ENCODE peak calls at places on chromosome 18, in ten cellular contexts. C is IMR-90, J is GM23338, W is OCI-LY7, B is neural progenitor cell, Q is endothelial cell of umbilical vein, X is fibroblast of lung, A is trophoblast cell, K is PC-3, R is GM23248. V is an unnamed sample.

GRCh38 chr18:57980573-57981348 is 63.3 kb upstream of the NEDD4L start:
- DNase-seq in X (no peak), C (no peak), K (no peak), W (no peak), J (peak), R (no peak), B (no peak), Q (no peak), A (no peak), V (no peak)

GRCh38 chr18:46166261-46166970 is 62.2 kb downstream of the HAUS1 start:
- DNase-seq in K (no peak), C (no peak), B (no peak), W (no peak), A (no peak), Q (no peak), X (no peak), R (no peak), J (peak), V (no peak)

GRCh38 chr18:12744103-12744502 is 41.3 kb downstream of the PSMG2 start:
- DNase-seq in C (peak), K (peak), X (peak), A (peak), J (peak), B (no peak), W (peak), R (peak), Q (peak), V (no peak)

GRCh38 chr18:58026395-58026794 is 17.6 kb upstream of the NEDD4L start:
- DNase-seq in W (no peak), J (peak), B (peak), Q (no peak), R (no peak), X (no peak), K (peak), A (no peak), C (peak), V (no peak)

GRCh38 chr18:12745095-12745820 is 42.4 kb downstream of the PSMG2 start:
- DNase-seq in X (no peak), W (no peak), C (no peak), Q (no peak), A (no peak), B (no peak), R (peak), J (no peak), K (no peak), V (no peak)

GRCh38 chr18:24319757-24320156 is 77.9 kb downstream of the OSBPL1A start:
- DNase-seq in B (no peak), R (no peak), J (no peak), K (no peak), C (no peak), W (no peak), Q (peak), X (no peak), A (no peak), V (no peak)

GRCh38 chr18:48333563-48333962 is 75.6 kb downstream of the ZBTB7C start:
- DNase-seq in C (no peak), K (no peak), B (peak), Q (no peak), R (no peak), A (no peak), X (no peak), J (peak), W (no peak), V (no peak)

GRCh38 chr18:77366725-77367641 is 117.3 kb downstream of the GALR1 start:
- DNase-seq in X (peak), K (peak), B (no peak), W (no peak), J (peak), A (no peak), R (peak), Q (no peak), C (no peak), V (no peak)

GRCh38 chr18:26745288-26745975 is 120.1 kb downstream of the AQP4 start:
- DNase-seq in K (peak), C (no peak), A (no peak), X (no peak), W (no peak), B (no peak), R (no peak), Q (no peak), J (no peak), V (no peak)

GRCh38 chr18:12278765-12279682 is 24.9 kb downstream of the CIDEA start:
- DNase-seq in C (peak), W (no peak), A (peak), B (peak), R (peak), K (no peak), J (peak), Q (peak), X (peak), V (no peak)

GRCh38 chr18:36663312-36663711 is 165.5 kb downstream of the TPGS2 start:
- DNase-seq in K (no peak), Q (no peak), R (no peak), B (no peak), J (no peak), A (no peak), X (no peak), C (peak), W (no peak), V (no peak)

GRCh38 chr18:58438161-58438983 is 190.5 kb downstream of the ALPK2 start:
- DNase-seq in A (no peak), B (peak), R (peak), K (no peak), W (peak), X (peak), Q (no peak), C (peak), J (no peak), V (no peak)

GRCh38 chr18:32771871-32772499 is 838 bp downstream of the KLHL14 start:
- DNase-seq in C (no peak), W (no peak), B (peak), J (peak), R (peak), K (no peak), X (no peak), A (no peak), Q (no peak), V (no peak)

GRCh38 chr18:26943906-26944305 is 78.4 kb upstream of the AQP4 start:
- DNase-seq in A (no peak), Q (no peak), C (no peak), J (no peak), R (no peak), W (no peak), K (no peak), B (no peak), X (no peak), V (no peak)

GRCh38 chr18:42614619-42615293 is 500.7 kb downstream of the RIT2 start:
- DNase-seq in K (no peak), W (no peak), A (no peak), J (no peak), C (no peak), B (no peak), R (no peak), X (peak), Q (peak), V (no peak)

GRCh38 chr18:43933177-43933576 is 655.9 kb upstream of the SYT4 start:
- DNase-seq in J (no peak), W (no peak), B (no peak), X (no peak), A (no peak), C (no peak), Q (no peak), K (no peak), R (no peak), V (no peak)

GRCh38 chr18:24273596-24273995 is 124.0 kb downstream of the OSBPL1A start:
- DNase-seq in J (no peak), C (peak), R (peak), W (no peak), X (no peak), A (peak), B (no peak), K (peak), Q (no peak), V (no peak)

DNA sequence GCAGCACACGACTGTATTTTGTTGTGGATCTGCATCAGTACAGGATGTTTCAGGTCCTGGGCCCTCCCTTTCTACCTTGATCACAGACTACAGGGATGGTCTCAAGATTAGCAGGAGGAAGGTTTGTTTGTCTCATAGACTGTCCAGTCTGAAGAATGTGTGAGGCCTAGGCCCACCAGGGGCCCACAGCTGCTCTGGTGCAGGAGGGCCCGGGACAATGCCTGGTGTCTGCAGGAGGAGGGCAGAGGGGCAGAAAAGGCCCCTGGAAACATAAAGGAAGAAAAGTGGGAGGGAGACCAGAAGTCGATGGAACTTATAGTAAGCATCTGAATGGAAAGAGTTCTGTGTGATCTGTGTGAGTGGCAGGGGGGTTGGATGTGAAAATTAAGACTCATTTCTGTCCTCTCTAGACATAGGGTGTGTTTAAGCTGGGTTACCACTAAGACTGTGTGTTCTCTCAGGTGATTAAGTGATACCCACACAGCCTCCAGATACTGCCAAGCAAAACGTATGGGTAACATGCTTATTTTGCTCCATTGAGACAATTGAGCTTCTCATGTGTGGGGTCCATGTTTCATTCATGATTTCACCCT is 33.4 kb upstream of the LPIN2 start:
- DNase-seq in J (no peak), A (no peak), B (peak), Q (no peak), X (no peak), K (no peak), R (no peak), C (no peak), W (no peak), V (no peak)
- H2AFZ ChIP-seq in J (no peak), A (no peak), B (peak), Q (no peak), X (no peak), K (no peak), R (no peak), C (no peak), W (peak), V (no peak)

DNA sequence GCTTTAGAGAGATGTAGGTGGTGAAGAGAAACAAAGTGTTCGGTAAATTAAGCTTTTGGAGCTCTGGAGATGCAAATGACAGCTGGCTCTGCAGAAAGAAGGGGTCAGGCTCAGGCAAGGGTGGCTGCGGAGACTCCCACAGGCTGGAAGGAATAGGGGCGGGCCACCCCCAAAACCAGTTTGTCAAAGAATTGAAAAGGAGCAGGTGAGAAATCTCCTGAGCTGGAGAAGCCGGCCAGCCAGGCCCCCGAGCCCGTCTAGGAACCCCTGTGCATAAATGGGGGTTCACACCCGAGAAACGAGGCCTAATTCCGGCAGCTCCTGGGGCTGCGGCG is 528 bp downstream of the TXNL1 start:
- DNase-seq in R (no peak), X (no peak), A (peak), C (no peak), Q (no peak), K (peak), B (peak), W (peak), J (peak), V (no peak)
- H2AFZ ChIP-seq in R (peak), X (peak), A (peak), C (peak), Q (peak), K (peak), B (peak), W (peak), J (peak), V (peak)

GRCh38 chr18:54787098-54787497 is 41.2 kb upstream of the RAB27B start:
- DNase-seq in J (no peak), W (no peak), R (peak), A (no peak), C (no peak), K (no peak), B (no peak), X (no peak), Q (no peak), V (no peak)
- H2AFZ ChIP-seq in J (peak), W (no peak), R (peak), A (no peak), C (no peak), K (no peak), B (no peak), X (no peak), Q (peak), V (peak)

GRCh38 chr18:72201032-72201431 is 343.1 kb downstream of the CBLN2 start:
- DNase-seq in A (no peak), Q (no peak), W (no peak), C (no peak), X (no peak), J (no peak), B (no peak), K (no peak), R (no peak), V (no peak)
- H2AFZ ChIP-seq in A (no peak), Q (no peak), W (no peak), C (no peak), X (no peak), J (no peak), B (no peak), K (no peak), R (no peak), V (no peak)

GRCh38 chr18:9658111-9658641 is 43.8 kb upstream of the PPP4R1 start:
- DNase-seq in R (no peak), Q (no peak), X (no peak), C (no peak), K (peak), A (peak), B (no peak), W (no peak), J (no peak), V (no peak)
- H2AFZ ChIP-seq in R (no peak), Q (no peak), X (no peak), C (no peak), K (peak), A (no peak), B (no peak), W (no peak), J (peak), V (peak)

GRCh38 chr18:501406-501714 is 859 bp upstream of the COLEC12 start:
- DNase-seq in A (no peak), K (no peak), B (peak), C (no peak), J (peak), R (no peak), Q (no peak), X (no peak), W (no peak), V (no peak)

GRCh38 chr18:500230-500555 is 308 bp downstream of the COLEC12 start:
- DNase-seq in A (no peak), X (no peak), J (peak), B (peak), W (no peak), R (no peak), C (no peak), K (no peak), Q (no peak), V (no peak)

GRCh38 chr18:498901-499300 is 1.6 kb downstream of the COLEC12 start:
- DNase-seq in B (no peak), C (no peak), J (peak), K (no peak), X (no peak), Q (no peak), A (no peak), R (peak), W (no peak), V (no peak)

GRCh38 chr18:500556-501405 is at the start of gene COLEC12:
- DNase-seq in A (peak), R (peak), K (no peak), B (peak), C (no peak), Q (no peak), X (peak), J (peak), W (no peak), V (no peak)

GRCh38 chr18:499351-500229 is 911 bp downstream of the COLEC12 start:
- DNase-seq in Q (peak), W (no peak), B (peak), A (peak), K (peak), X (peak), J (peak), R (peak), C (peak), V (no peak)
- H2AFZ ChIP-seq in Q (peak), W (no peak), B (peak), A (no peak), K (no peak), X (no peak), J (peak), R (peak), C (peak), V (no peak)

GRCh38 chr18:74806073-74806472 is 208.4 kb downstream of the ZNF407 start:
- DNase-seq in B (no peak), A (no peak), K (peak), J (no peak), X (no peak), C (no peak), R (no peak), Q (no peak), W (no peak), V (no peak)

GRCh38 chr18:74804677-74805076 is 207.0 kb downstream of the ZNF407 start:
- DNase-seq in Q (no peak), W (peak), J (peak), X (no peak), A (no peak), C (no peak), B (no peak), K (no peak), R (no peak), V (no peak)

GRCh38 chr18:74803769-74804168 is 206.1 kb downstream of the ZNF407 start:
- DNase-seq in Q (no peak), R (no peak), A (peak), K (no peak), C (no peak), J (peak), B (no peak), W (no peak), X (no peak), V (no peak)

GRCh38 chr18:74803117-74803516 is 205.4 kb downstream of the ZNF407 start:
- DNase-seq in B (no peak), K (no peak), Q (no peak), W (no peak), C (no peak), A (no peak), J (peak), R (no peak), X (no peak), V (no peak)

DNA sequence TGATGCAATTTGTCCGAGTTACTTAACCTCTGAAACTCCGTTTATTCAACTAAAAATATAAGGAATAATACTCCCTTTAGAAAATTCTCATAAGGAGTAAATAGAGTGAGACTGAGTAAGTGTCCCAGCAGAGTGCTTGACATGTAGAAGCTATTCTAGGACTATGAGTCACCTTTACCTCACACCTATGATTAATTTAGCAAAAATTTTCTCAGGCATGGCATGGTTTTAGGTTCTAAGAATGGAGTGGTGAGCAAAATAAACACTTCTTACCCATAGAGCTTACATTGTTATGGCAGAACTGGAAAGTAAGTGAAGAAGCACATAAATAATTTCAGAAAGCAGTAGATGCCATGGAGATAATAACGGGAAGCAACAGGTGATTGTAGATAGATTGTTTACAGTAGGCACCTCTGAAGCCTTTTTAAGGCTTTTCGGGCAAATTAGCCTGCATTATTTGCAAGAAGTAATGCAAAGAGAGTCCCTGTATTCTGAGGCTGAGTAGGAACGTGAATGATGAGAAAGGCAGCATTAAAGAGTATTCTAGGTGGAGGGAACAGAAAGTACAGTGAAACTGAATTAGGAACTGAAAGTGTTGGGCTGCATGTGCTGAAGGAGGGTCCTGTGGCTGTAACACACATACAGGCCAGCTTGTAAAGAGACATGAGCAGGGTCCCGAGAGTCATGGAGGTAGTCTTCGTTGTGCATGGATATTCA is 209.2 kb downstream of the ZNF407 start:
- DNase-seq in B (no peak), K (peak), J (no peak), R (peak), Q (peak), C (peak), W (peak), A (peak), X (peak), V (peak)
- H2AFZ ChIP-seq in B (no peak), K (peak), J (no peak), R (peak), Q (no peak), C (no peak), W (peak), A (peak), X (no peak), V (no peak)

DNA sequence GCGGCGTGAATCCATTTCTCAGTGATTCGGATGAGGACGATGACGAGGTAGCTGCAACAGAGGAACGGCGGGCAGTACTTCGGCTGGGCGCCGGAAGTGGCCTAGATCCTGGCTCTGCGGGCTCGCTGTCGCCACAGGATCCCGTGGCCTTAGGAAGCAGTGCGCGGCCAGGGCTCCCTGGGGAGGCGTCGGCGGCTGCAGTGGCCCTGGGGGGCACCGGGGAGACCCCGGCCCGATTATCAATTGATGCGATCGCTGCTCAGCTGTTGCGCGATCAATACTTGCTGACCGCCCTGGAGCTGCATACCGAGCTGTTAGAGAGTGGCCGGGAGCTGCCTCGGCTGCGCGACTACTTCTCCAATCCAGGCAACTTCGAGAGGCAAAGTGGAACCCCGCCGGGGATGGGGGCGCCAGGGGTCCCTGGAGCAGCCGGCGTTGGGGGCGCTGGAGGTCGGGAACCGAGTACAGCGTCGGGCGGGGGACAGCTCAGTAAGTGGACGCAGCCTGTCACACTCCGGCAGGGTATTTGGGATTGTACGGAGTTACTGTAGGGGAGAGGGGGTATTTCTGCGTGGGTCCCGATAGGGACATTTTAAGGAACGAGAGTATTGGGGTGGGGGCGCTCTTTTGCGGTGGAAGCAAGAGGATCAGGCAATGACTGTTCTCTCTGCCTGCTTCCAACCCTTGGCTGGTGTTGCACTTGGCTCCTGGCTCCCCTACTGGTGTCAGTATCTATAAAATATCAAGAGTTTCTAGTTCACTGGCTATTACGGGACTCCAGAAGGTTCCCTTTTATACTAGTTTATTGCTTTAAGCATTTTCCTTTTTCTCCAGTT is 706 bp downstream of the RELCH start:
- DNase-seq in K (peak), J (peak), C (peak), X (peak), W (peak), A (peak), B (peak), Q (peak), R (peak), V (no peak)
- H2AFZ ChIP-seq in K (peak), J (peak), C (peak), X (peak), W (peak), A (peak), B (peak), Q (peak), R (peak), V (peak)

DNA sequence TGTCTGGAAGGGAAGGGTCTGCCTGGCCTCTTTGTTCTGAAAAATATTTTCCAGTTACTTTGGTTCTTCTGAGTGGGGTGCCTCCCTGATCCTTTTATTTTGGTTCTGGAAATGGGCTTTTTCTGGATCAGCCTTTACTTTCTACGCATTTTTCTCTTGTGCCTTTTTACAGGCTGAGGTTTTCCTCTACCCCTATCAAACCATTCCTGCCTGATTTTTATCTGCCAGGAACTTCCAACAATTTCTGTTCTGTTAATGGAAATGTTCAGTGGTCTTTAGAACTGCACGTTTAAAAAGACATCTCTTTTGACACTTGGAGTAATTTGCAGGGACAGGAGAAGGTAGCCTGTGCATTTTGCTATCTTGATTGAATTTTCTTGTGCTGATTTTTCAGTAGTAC is 113.8 kb downstream of the ARHGAP28 start:
- DNase-seq in A (peak), B (no peak), W (no peak), C (no peak), R (no peak), K (no peak), X (no peak), Q (no peak), J (no peak), V (no peak)
- H2AFZ ChIP-seq in A (no peak), B (no peak), W (no peak), C (no peak), R (no peak), K (no peak), X (no peak), Q (no peak), J (no peak), V (no peak)

V was measured in keratinocyte.